ENCODE peak calls at places on chromosome 1, in nine cellular contexts. One of them, this sample, is unnamed.

GRCh38 chr1:8276173-8276914 is 41.6 kb upstream of the SLC45A1 start:
- DNase-seq in left lung: no peak
- DNase-seq in A549: no peak
- DNase-seq in suprapubic skin: no peak
- DNase-seq in neural progenitor cell: peak; percentile 29
- DNase-seq in brain microvascular endothelial cell: no peak
- DNase-seq in dorsolateral prefrontal cortex: no peak
- DNase-seq in fibroblast of lung: no peak
- DNase-seq in endodermal cell: no peak
- DNase-seq in this sample: no peak

GRCh38 chr1:25615563-25616079 is 970 bp upstream of the MAN1C1 start:
- DNase-seq in left lung: no peak
- DNase-seq in A549: no peak
- DNase-seq in suprapubic skin: no peak
- DNase-seq in neural progenitor cell: no peak
- DNase-seq in brain microvascular endothelial cell: no peak
- DNase-seq in dorsolateral prefrontal cortex: no peak
- DNase-seq in fibroblast of lung: peak; percentile 11
- DNase-seq in endodermal cell: no peak
- DNase-seq in this sample: no peak

GRCh38 chr1:24391882-24392603 is 21.5 kb downstream of the STPG1 start:
- DNase-seq in left lung: no peak
- DNase-seq in A549: peak; percentile 59
- DNase-seq in suprapubic skin: peak; percentile 80
- DNase-seq in neural progenitor cell: peak; percentile 86
- DNase-seq in brain microvascular endothelial cell: peak; percentile 36
- DNase-seq in dorsolateral prefrontal cortex: peak; percentile 52
- DNase-seq in fibroblast of lung: peak; percentile 61
- DNase-seq in endodermal cell: peak; percentile 93
- DNase-seq in this sample: peak; percentile 56

GRCh38 chr1:24564695-24565094 is 8.8 kb downstream of the NCMAP start:
- DNase-seq in left lung: no peak
- DNase-seq in A549: no peak
- DNase-seq in suprapubic skin: no peak
- DNase-seq in neural progenitor cell: no peak
- DNase-seq in brain microvascular endothelial cell: no peak
- DNase-seq in dorsolateral prefrontal cortex: no peak
- DNase-seq in fibroblast of lung: no peak
- DNase-seq in endodermal cell: no peak
- DNase-seq in this sample: no peak

GRCh38 chr1:91428182-91428798 is 23.7 kb upstream of the HFM1 start:
- DNase-seq in left lung: peak; percentile 39
- DNase-seq in A549: no peak
- DNase-seq in suprapubic skin: no peak
- DNase-seq in neural progenitor cell: peak; percentile 64
- DNase-seq in brain microvascular endothelial cell: no peak
- DNase-seq in dorsolateral prefrontal cortex: no peak
- DNase-seq in fibroblast of lung: no peak
- DNase-seq in endodermal cell: peak; percentile 88
- DNase-seq in this sample: no peak

GRCh38 chr1:212973426-212973825 is 23.1 kb downstream of the VASH2 start:
- DNase-seq in left lung: no peak
- DNase-seq in A549: no peak
- DNase-seq in suprapubic skin: no peak
- DNase-seq in neural progenitor cell: no peak
- DNase-seq in brain microvascular endothelial cell: no peak
- DNase-seq in dorsolateral prefrontal cortex: no peak
- DNase-seq in fibroblast of lung: no peak
- DNase-seq in endodermal cell: no peak
- DNase-seq in this sample: no peak

GRCh38 chr1:211876849-211877248 is 46.3 kb upstream of the LPGAT1 start:
- DNase-seq in left lung: no peak
- DNase-seq in A549: no peak
- DNase-seq in suprapubic skin: no peak
- DNase-seq in neural progenitor cell: no peak
- DNase-seq in brain microvascular endothelial cell: no peak
- DNase-seq in dorsolateral prefrontal cortex: no peak
- DNase-seq in fibroblast of lung: no peak
- DNase-seq in endodermal cell: no peak
- DNase-seq in this sample: no peak

GRCh38 chr1:154358519-154358918 is 33.2 kb downstream of the ATP8B2 start:
- DNase-seq in left lung: no peak
- DNase-seq in A549: no peak
- DNase-seq in suprapubic skin: no peak
- DNase-seq in neural progenitor cell: no peak
- DNase-seq in brain microvascular endothelial cell: no peak
- DNase-seq in dorsolateral prefrontal cortex: no peak
- DNase-seq in fibroblast of lung: no peak
- DNase-seq in endodermal cell: no peak
- DNase-seq in this sample: no peak

GRCh38 chr1:53715478-53715877 is 23.5 kb downstream of the GLIS1 start:
- DNase-seq in left lung: no peak
- DNase-seq in A549: no peak
- DNase-seq in suprapubic skin: no peak
- DNase-seq in neural progenitor cell: peak; percentile 77
- DNase-seq in brain microvascular endothelial cell: peak; percentile 32
- DNase-seq in dorsolateral prefrontal cortex: no peak
- DNase-seq in fibroblast of lung: peak; percentile 39
- DNase-seq in endodermal cell: peak; percentile 93
- DNase-seq in this sample: peak; percentile 40
- TF ChIP-seq CTCF in left lung: no peak
- TF ChIP-seq CTCF in A549: peak; percentile 23
- TF ChIP-seq CTCF in suprapubic skin: no peak
- TF ChIP-seq CTCF in neural progenitor cell: peak; percentile 70
- TF ChIP-seq CTCF in brain microvascular endothelial cell: peak; percentile 89
- TF ChIP-seq CTCF in dorsolateral prefrontal cortex: no peak
- TF ChIP-seq CTCF in fibroblast of lung: peak; percentile 18
- TF ChIP-seq CTCF in endodermal cell: peak; percentile 89
- TF ChIP-seq CTCF in this sample: peak; percentile 72

DNA sequence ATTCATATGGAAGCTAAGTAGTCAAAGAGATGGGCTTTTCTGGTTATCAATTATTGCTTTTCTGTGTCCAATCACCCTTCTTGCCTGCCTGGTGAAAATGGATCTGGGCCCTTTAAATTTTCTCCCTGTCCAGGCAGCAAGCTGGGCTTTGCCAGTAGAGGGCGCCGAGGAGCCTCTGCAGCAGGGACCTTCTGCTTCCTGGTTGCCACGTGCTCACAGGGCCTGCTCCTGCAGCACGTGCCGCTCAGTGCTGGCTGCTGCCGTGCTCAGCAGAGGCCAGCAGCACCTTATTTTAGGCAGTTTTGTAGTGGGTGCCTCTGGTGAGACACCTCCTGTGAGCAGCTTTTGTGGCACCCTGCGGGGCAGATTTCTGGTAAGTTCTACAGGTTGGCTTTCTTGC is 4.0 kb downstream of the ACTL8 start:
- DNase-seq in left lung: no peak
- DNase-seq in A549: no peak
- DNase-seq in suprapubic skin: no peak
- DNase-seq in neural progenitor cell: no peak
- DNase-seq in brain microvascular endothelial cell: no peak
- DNase-seq in dorsolateral prefrontal cortex: no peak
- DNase-seq in fibroblast of lung: peak; percentile 8
- DNase-seq in endodermal cell: peak; percentile 78
- DNase-seq in this sample: no peak
- TF ChIP-seq CTCF in left lung: no peak
- TF ChIP-seq CTCF in A549: peak; percentile 20
- TF ChIP-seq CTCF in suprapubic skin: no peak
- TF ChIP-seq CTCF in neural progenitor cell: peak; percentile 34
- TF ChIP-seq CTCF in brain microvascular endothelial cell: peak; percentile 50
- TF ChIP-seq CTCF in dorsolateral prefrontal cortex: no peak
- TF ChIP-seq CTCF in fibroblast of lung: no peak
- TF ChIP-seq CTCF in endodermal cell: peak; percentile 60
- TF ChIP-seq CTCF in this sample: peak; percentile 20

GRCh38 chr1:97814804-97815203 is 106.0 kb downstream of the DPYD start:
- DNase-seq in left lung: no peak
- DNase-seq in A549: no peak
- DNase-seq in suprapubic skin: no peak
- DNase-seq in neural progenitor cell: no peak
- DNase-seq in brain microvascular endothelial cell: no peak
- DNase-seq in dorsolateral prefrontal cortex: no peak
- DNase-seq in fibroblast of lung: no peak
- DNase-seq in endodermal cell: no peak
- DNase-seq in this sample: no peak

GRCh38 chr1:97824644-97825043 is 96.2 kb downstream of the DPYD start:
- DNase-seq in left lung: no peak
- DNase-seq in A549: no peak
- DNase-seq in suprapubic skin: no peak
- DNase-seq in neural progenitor cell: no peak
- DNase-seq in brain microvascular endothelial cell: no peak
- DNase-seq in dorsolateral prefrontal cortex: no peak
- DNase-seq in fibroblast of lung: no peak
- DNase-seq in endodermal cell: no peak
- DNase-seq in this sample: no peak

GRCh38 chr1:97816927-97817326 is 103.9 kb downstream of the DPYD start:
- DNase-seq in left lung: no peak
- DNase-seq in A549: no peak
- DNase-seq in suprapubic skin: no peak
- DNase-seq in neural progenitor cell: no peak
- DNase-seq in brain microvascular endothelial cell: no peak
- DNase-seq in dorsolateral prefrontal cortex: no peak
- DNase-seq in fibroblast of lung: no peak
- DNase-seq in endodermal cell: no peak
- DNase-seq in this sample: no peak

GRCh38 chr1:97824200-97824599 is 96.6 kb downstream of the DPYD start:
- DNase-seq in left lung: no peak
- DNase-seq in A549: no peak
- DNase-seq in suprapubic skin: no peak
- DNase-seq in neural progenitor cell: no peak
- DNase-seq in brain microvascular endothelial cell: no peak
- DNase-seq in dorsolateral prefrontal cortex: no peak
- DNase-seq in fibroblast of lung: no peak
- DNase-seq in endodermal cell: no peak
- DNase-seq in this sample: no peak

GRCh38 chr1:97820470-97821188 is 100.2 kb downstream of the DPYD start:
- DNase-seq in left lung: no peak
- DNase-seq in A549: no peak
- DNase-seq in suprapubic skin: no peak
- DNase-seq in neural progenitor cell: peak; percentile 38
- DNase-seq in brain microvascular endothelial cell: peak; percentile 25
- DNase-seq in dorsolateral prefrontal cortex: no peak
- DNase-seq in fibroblast of lung: peak; percentile 63
- DNase-seq in endodermal cell: no peak
- DNase-seq in this sample: no peak
- TF ChIP-seq CTCF in left lung: peak; percentile 15
- TF ChIP-seq CTCF in A549: peak; percentile 59
- TF ChIP-seq CTCF in suprapubic skin: peak; percentile 21
- TF ChIP-seq CTCF in neural progenitor cell: peak; percentile 68
- TF ChIP-seq CTCF in brain microvascular endothelial cell: peak; percentile 33
- TF ChIP-seq CTCF in dorsolateral prefrontal cortex: peak; percentile 64
- TF ChIP-seq CTCF in fibroblast of lung: peak; percentile 27
- TF ChIP-seq CTCF in endodermal cell: peak; percentile 72
- TF ChIP-seq CTCF in this sample: peak; percentile 65

GRCh38 chr1:160907976-160908375 is 23.0 kb upstream of the ITLN1 start:
- DNase-seq in left lung: no peak
- DNase-seq in A549: no peak
- DNase-seq in suprapubic skin: no peak
- DNase-seq in neural progenitor cell: no peak
- DNase-seq in brain microvascular endothelial cell: peak; percentile 28
- DNase-seq in dorsolateral prefrontal cortex: no peak
- DNase-seq in fibroblast of lung: no peak
- DNase-seq in endodermal cell: no peak
- DNase-seq in this sample: no peak
- TF ChIP-seq CTCF in left lung: no peak
- TF ChIP-seq CTCF in A549: no peak
- TF ChIP-seq CTCF in suprapubic skin: no peak
- TF ChIP-seq CTCF in neural progenitor cell: no peak
- TF ChIP-seq CTCF in brain microvascular endothelial cell: no peak
- TF ChIP-seq CTCF in dorsolateral prefrontal cortex: no peak
- TF ChIP-seq CTCF in fibroblast of lung: no peak
- TF ChIP-seq CTCF in endodermal cell: no peak
- TF ChIP-seq CTCF in this sample: no peak